ENCODE peak calls at places on chromosomes 12 and 14, in four cellular contexts. L, T, K and O are unnamed samples.

GRCh38 chr14:63276492-63277342 is 42.0 kb downstream of the GPHB5 start:
- DNase-seq in L (no peak), T (peak), K (no peak), O (peak)

GRCh38 chr14:31530136-31530535 is 31.1 kb upstream of the NUBPL start:
- DNase-seq in L (no peak), T (no peak), K (no peak), O (no peak)

GRCh38 chr14:100294213-100294962 is 11.9 kb downstream of the SLC25A29 start:
- DNase-seq in L (peak), T (no peak), K (no peak), O (no peak)

GRCh38 chr12:70661762-70662161 is 24.5 kb upstream of the PTPRB start:
- DNase-seq in L (no peak), T (no peak), K (no peak), O (no peak)

GRCh38 chr12:96474206-96474605 is 15.2 kb upstream of the CFAP54 start:
- DNase-seq in L (no peak), T (no peak), K (no peak), O (no peak)

GRCh38 chr12:122021822-122022392 is at the start of gene BCL7A:
- DNase-seq in L (no peak), T (peak), K (peak), O (peak)

GRCh38 chr14:76456200-76456599 is 80.3 kb downstream of the ESRRB start:
- DNase-seq in L (peak), T (peak), K (peak), O (peak)

GRCh38 chr12:21546721-21547120 is 20.6 kb downstream of the SPX start:
- DNase-seq in L (no peak), T (no peak), K (no peak), O (no peak)

GRCh38 chr12:18805516-18806248 is 67.8 kb downstream of the CAPZA3 start:
- DNase-seq in L (no peak), T (no peak), K (peak), O (no peak)

GRCh38 chr12:131537267-131537920 is 173.5 kb upstream of the SFSWAP start:
- DNase-seq in L (no peak), T (no peak), K (no peak), O (no peak)

GRCh38 chr12:116323696-116324386 is 46.3 kb upstream of the MED13L start:
- DNase-seq in L (no peak), T (no peak), K (no peak), O (no peak)

GRCh38 chr12:59843260-59843843 is 247.5 kb downstream of the SLC16A7 start:
- DNase-seq in L (no peak), T (no peak), K (no peak), O (no peak)

GRCh38 chr14:74945261-74945851 is 10.0 kb downstream of the PGF start:
- DNase-seq in L (no peak), T (peak), K (peak), O (peak)

GRCh38 chr14:89767861-89768268 is 186.7 kb downstream of the EFCAB11 start:
- DNase-seq in L (peak), T (peak), K (no peak), O (no peak)

GRCh38 chr12:16347391-16348298 is at the start of gene MGST1:
- DNase-seq in L (peak), T (peak), K (peak), O (peak)

GRCh38 chr12:2017724-2018337 is 13.6 kb upstream of the DCP1B start:
- DNase-seq in L (no peak), T (no peak), K (no peak), O (no peak)

GRCh38 chr12:2551097-2551496 is 243.7 kb upstream of the FKBP4 start:
- DNase-seq in L (no peak), T (no peak), K (no peak), O (no peak)

GRCh38 chr12:93380480-93381121 is 2.9 kb downstream of the NUDT4 start:
- DNase-seq in L (no peak), T (peak), K (no peak), O (no peak)

GRCh38 chr12:69779928-69780327 is 41.3 kb downstream of the RAB3IP start:
- DNase-seq in L (no peak), T (peak), K (peak), O (peak)

GRCh38 chr14:68637106-68638021 is 155.5 kb downstream of the ZFP36L1 start:
- DNase-seq in L (no peak), T (no peak), K (peak), O (no peak)

GRCh38 chr14:34629344-34629656 is 648 bp downstream of the SNX6 start:
- DNase-seq in L (no peak), T (no peak), K (no peak), O (no peak)

GRCh38 chr12:42213023-42213422 is 25.0 kb downstream of the YAF2 start:
- DNase-seq in L (no peak), T (peak), K (no peak), O (no peak)

GRCh38 chr12:56146492-56147460 is 5.6 kb upstream of the MYL6B start:
- DNase-seq in L (no peak), T (no peak), K (no peak), O (no peak)

GRCh38 chr14:60970146-60970545 is 10.7 kb downstream of the TRMT5 start:
- DNase-seq in L (no peak), T (no peak), K (no peak), O (no peak)

GRCh38 chr14:90781344-90781761 is 34.9 kb downstream of the TTC7B start:
- DNase-seq in L (no peak), T (no peak), K (no peak), O (no peak)

GRCh38 chr12:105723066-105723465 is 392.6 kb downstream of the C12orf75 start:
- DNase-seq in L (no peak), T (no peak), K (no peak), O (no peak)

GRCh38 chr12:115259968-115260806 is 576.2 kb upstream of the TBX3 start:
- DNase-seq in L (no peak), T (no peak), K (no peak), O (no peak)

GRCh38 chr14:103910262-103910935 is 17.9 kb upstream of the TDRD9 start:
- DNase-seq in L (peak), T (peak), K (peak), O (peak)

GRCh38 chr12:120534703-120535655 is 823 bp downstream of the RNF10 start:
- DNase-seq in L (no peak), T (peak), K (peak), O (peak)

GRCh38 chr14:76293923-76294322 is 82.0 kb upstream of the ESRRB start:
- DNase-seq in L (no peak), T (no peak), K (peak), O (no peak)

GRCh38 chr12:88036368-88036965 is 7.3 kb upstream of the C12orf50 start:
- DNase-seq in L (no peak), T (no peak), K (no peak), O (peak)

GRCh38 chr14:88232783-88233182 is 90.3 kb downstream of the KCNK10 start:
- DNase-seq in L (no peak), T (no peak), K (no peak), O (no peak)

GRCh38 chr14:32076278-32077080 is 625 bp upstream of the ARHGAP5 start:
- DNase-seq in L (peak), T (peak), K (peak), O (peak)

GRCh38 chr12:48817957-48818830 is at the start of gene CACNB3:
- DNase-seq in L (no peak), T (peak), K (peak), O (peak)

GRCh38 chr14:101187017-101187815 is 283.7 kb upstream of the RTL1 start:
- DNase-seq in L (no peak), T (peak), K (no peak), O (no peak)

GRCh38 chr12:32181498-32182175 is 75.0 kb downstream of the BICD1 start:
- DNase-seq in L (no peak), T (peak), K (no peak), O (no peak)

GRCh38 chr14:56555921-56556570 is 23.6 kb upstream of the TMEM260 start:
- DNase-seq in L (no peak), T (peak), K (no peak), O (peak)
- TF ChIP-seq NRF1 in L (no peak), T (no peak), K (no peak), O (no peak)

DNA sequence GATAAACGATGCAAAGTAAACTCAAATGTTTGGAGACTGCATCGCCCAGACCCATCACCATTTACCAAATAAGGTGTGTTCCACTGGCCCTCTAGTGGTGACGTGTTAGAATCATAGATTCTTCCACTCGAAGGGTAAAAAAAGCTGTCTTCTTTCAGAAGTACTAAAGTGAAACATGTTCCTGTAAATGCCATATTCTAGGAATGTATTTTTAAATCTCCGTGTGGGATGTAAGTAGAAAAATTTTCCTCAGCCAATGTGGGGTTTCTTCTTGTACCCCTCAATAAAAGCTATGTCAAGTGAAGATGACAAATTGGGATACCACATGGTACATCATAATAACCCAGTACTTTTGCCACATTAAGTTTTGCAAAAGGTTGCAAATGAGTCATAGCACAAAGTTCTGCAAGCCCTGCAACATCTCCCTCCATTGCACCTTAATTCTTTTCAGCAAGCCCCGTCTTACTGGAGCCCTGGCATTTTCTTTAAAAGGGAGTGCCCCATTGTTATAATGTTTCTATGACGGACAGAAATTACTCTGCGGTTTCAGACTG is 100.8 kb downstream of the CCER1 start:
- DNase-seq in L (no peak), T (peak), K (no peak), O (no peak)
- TF ChIP-seq NRF1 in L (no peak), T (no peak), K (no peak), O (no peak)

DNA sequence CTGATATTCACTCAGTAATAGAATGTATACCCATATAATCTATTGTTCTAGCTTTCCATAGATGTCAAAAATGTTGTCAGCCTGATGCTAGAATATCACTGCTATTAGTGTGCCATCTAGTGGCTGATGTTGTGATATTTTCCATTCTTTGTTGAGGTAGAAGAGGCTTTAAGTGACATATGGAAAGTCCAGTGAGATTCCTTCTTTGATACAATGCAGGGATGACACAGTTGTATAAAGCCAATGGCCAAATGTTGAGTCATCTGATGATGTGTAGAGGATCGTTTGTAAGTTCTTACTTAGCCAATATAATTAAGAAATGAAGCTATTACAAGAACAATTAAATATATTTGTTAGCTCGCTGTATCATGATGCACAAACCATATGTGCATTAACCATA is 58.1 kb upstream of the PCED1B start:
- DNase-seq in L (peak), T (peak), K (no peak), O (peak)
- TF ChIP-seq NRF1 in L (no peak), T (no peak), K (no peak), O (no peak)

GRCh38 chr12:53063708-53064612 is 14.1 kb downstream of the TNS2 start:
- DNase-seq in L (no peak), T (no peak), K (no peak), O (no peak)
- TF ChIP-seq NRF1 in L (no peak), T (no peak), K (no peak), O (no peak)